ENCODE peak calls at places on chromosomes 2 and 18, in six cellular contexts. N is suprapubic skin, H is lung, U is Peyer's patch, W is uterus, P is right lobe of liver. T is an unnamed sample. For H3K36me3, the result is how much of the 10 kb centered on the place peaks cover.

GRCh38 chr2:236711440-236711839 is 141.8 kb downstream of the ACKR3 start:
- DNase-seq in N (no peak), H (no peak), U (no peak), W (no peak), P (no peak), T (no peak)

GRCh38 chr18:57422313-57422872 is 12.8 kb upstream of the ONECUT2 start:
- DNase-seq in N (no peak), H (no peak), U (no peak), W (no peak), P (peak), T (no peak)

GRCh38 chr2:144389930-144390311 is 130.0 kb downstream of the ZEB2 start:
- DNase-seq in N (no peak), H (no peak), U (no peak), W (no peak), P (no peak), T (no peak)

GRCh38 chr2:233213011-233213410 is 38.5 kb upstream of the ATG16L1 start:
- DNase-seq in N (no peak), H (no peak), U (no peak), W (no peak), P (no peak), T (no peak)

GRCh38 chr2:186868344-186868743 is 19.4 kb upstream of the ZSWIM2 start:
- DNase-seq in N (no peak), H (no peak), U (no peak), W (no peak), P (no peak), T (no peak)

GRCh38 chr18:45792551-45793294 is 32.8 kb upstream of the SIGLEC15 start:
- DNase-seq in N (no peak), H (no peak), U (no peak), W (no peak), P (no peak), T (no peak)

GRCh38 chr2:111196435-111196834 is 75.7 kb downstream of the BCL2L11 start:
- DNase-seq in N (no peak), H (no peak), U (no peak), W (no peak), P (no peak), T (no peak)

GRCh38 chr18:35117372-35117771 is 76.2 kb downstream of the MAPRE2 start:
- DNase-seq in N (no peak), H (no peak), U (no peak), W (no peak), P (no peak), T (no peak)

GRCh38 chr2:221680548-221680947 is 108.4 kb upstream of the EPHA4 start:
- DNase-seq in N (no peak), H (no peak), U (no peak), W (no peak), P (no peak), T (no peak)

GRCh38 chr2:17518212-17519154 is at the start of gene RAD51AP2:
- DNase-seq in N (peak), H (peak), U (peak), W (peak), P (peak), T (peak)

GRCh38 chr2:86216577-86217555 is 17.6 kb downstream of the MRPL35 start:
- DNase-seq in N (no peak), H (no peak), U (no peak), W (no peak), P (no peak), T (no peak)

GRCh38 chr2:203959265-203960034 is 22.9 kb downstream of the ICOS start:
- DNase-seq in N (no peak), H (no peak), U (no peak), W (no peak), P (no peak), T (no peak)

GRCh38 chr18:59123588-59124369 is 15.9 kb upstream of the SEC11C start:
- DNase-seq in N (no peak), H (no peak), U (no peak), W (no peak), P (no peak), T (no peak)

GRCh38 chr2:210477496-210477895 is 937 bp upstream of the LANCL1 start:
- DNase-seq in N (peak), H (no peak), U (no peak), W (peak), P (no peak), T (no peak)

GRCh38 chr2:177799531-177799930 is 273.0 kb downstream of the PDE11A start:
- DNase-seq in N (no peak), H (no peak), U (no peak), W (no peak), P (no peak), T (no peak)

GRCh38 chr2:68832161-68832869 is 38.9 kb downstream of the BMP10 start:
- DNase-seq in N (peak), H (peak), U (no peak), W (peak), P (no peak), T (peak)

GRCh38 chr2:17608251-17608650 is 67.8 kb downstream of the VSNL1 start:
- DNase-seq in N (no peak), H (no peak), U (no peak), W (no peak), P (no peak), T (no peak)

GRCh38 chr2:100875516-100876230 is 55.7 kb downstream of the NPAS2 start:
- DNase-seq in N (no peak), H (no peak), U (no peak), W (no peak), P (peak), T (no peak)

GRCh38 chr2:100868083-100868482 is 48.1 kb downstream of the NPAS2 start:
- DNase-seq in N (no peak), H (no peak), U (no peak), W (no peak), P (no peak), T (no peak)

GRCh38 chr2:100869146-100869545 is 49.2 kb downstream of the NPAS2 start:
- DNase-seq in N (no peak), H (no peak), U (no peak), W (no peak), P (no peak), T (no peak)

GRCh38 chr2:100865819-100866462 is 46.0 kb downstream of the NPAS2 start:
- DNase-seq in N (no peak), H (no peak), U (no peak), W (no peak), P (peak), T (no peak)

GRCh38 chr2:100870652-100871531 is 51.0 kb downstream of the NPAS2 start:
- DNase-seq in N (no peak), H (no peak), U (no peak), W (no peak), P (peak), T (no peak)
- TF ChIP-seq CTCF in N (no peak), H (no peak), U (no peak), W (no peak), P (no peak), T (peak)

GRCh38 chr2:121735520-121736074 is 1.1 kb downstream of the NIFK start:
- DNase-seq in N (no peak), H (no peak), U (no peak), W (no peak), P (no peak), T (no peak)

GRCh38 chr2:121746071-121746578 is 9.3 kb upstream of the TSN start:
- DNase-seq in N (no peak), H (no peak), U (no peak), W (no peak), P (no peak), T (no peak)

GRCh38 chr2:121736140-121736461 is 574 bp downstream of the NIFK start:
- DNase-seq in N (no peak), H (no peak), U (no peak), W (no peak), P (no peak), T (no peak)

GRCh38 chr2:121736462-121737336 is at the start of gene NIFK:
- DNase-seq in N (peak), H (peak), U (peak), W (peak), P (peak), T (peak)

DNA sequence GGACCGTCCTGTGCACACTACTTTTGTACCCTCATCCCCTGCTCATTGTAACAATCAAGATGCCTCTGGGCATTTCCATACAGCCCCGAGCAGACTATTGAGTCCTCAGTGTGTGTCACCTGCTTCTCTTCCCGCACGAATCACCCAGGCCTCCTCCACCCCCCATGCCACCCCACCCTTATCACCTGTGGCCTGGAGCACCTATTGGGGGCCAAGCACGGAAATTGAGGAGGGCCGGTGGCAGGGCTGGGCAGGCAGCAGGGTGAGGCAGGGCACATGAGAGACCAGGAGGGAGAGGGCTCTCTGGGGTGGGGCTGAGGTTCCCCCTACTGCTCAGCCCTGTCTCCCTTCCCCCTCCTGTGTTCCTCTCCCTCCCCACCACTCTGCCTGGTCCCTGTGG is 4.3 kb upstream of the NIFK start:
- DNase-seq in N (no peak), H (no peak), U (no peak), W (no peak), P (no peak), T (no peak)
- H3K36me3 ChIP-seq in N (under half), H (under half), U (under half), W (under half), P (under half), T (under half)

GRCh38 chr2:25227576-25227975 is 59.2 kb upstream of the POMC start:
- DNase-seq in N (no peak), H (no peak), U (no peak), W (no peak), P (no peak), T (no peak)
- TF ChIP-seq CTCF in N (no peak), H (no peak), U (no peak), W (no peak), P (no peak), T (no peak)

DNA sequence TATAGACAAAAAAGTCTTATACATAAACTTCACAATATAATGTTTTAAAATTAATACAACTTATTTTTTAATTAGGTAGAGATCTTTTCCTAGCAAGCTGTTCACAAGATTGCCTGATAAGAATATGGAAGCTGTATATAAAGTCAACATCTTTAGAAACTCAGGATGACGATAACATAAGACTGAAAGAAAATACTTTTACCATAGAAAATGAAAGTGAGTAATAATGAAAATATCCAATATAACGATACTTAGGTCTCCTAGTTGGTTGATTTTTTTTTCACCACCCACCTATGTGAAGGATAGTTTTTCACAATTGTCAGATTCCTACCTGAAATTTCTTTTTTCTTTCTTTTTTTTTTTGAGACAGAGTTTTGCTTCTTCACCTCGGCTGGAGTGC is 13.1 kb downstream of the ELP2 start:
- DNase-seq in N (no peak), H (no peak), U (no peak), W (no peak), P (no peak), T (no peak)
- H3K36me3 ChIP-seq in N (half or more), H (under half), U (half or more), W (under half), P (under half), T (under half)

GRCh38 chr2:238081150-238081549 is 19.0 kb upstream of the ESPNL start:
- DNase-seq in N (no peak), H (no peak), U (no peak), W (no peak), P (no peak), T (no peak)

GRCh38 chr2:238079874-238080327 is 19.1 kb downstream of the SCLY start:
- DNase-seq in N (no peak), H (no peak), U (no peak), W (no peak), P (no peak), T (no peak)

GRCh38 chr2:238082151-238082550 is 18.0 kb upstream of the ESPNL start:
- DNase-seq in N (no peak), H (no peak), U (no peak), W (no peak), P (no peak), T (no peak)

GRCh38 chr2:238081561-238081960 is 18.6 kb upstream of the ESPNL start:
- DNase-seq in N (no peak), H (no peak), U (no peak), W (no peak), P (peak), T (no peak)

GRCh38 chr2:238080518-238080917 is 19.6 kb upstream of the ESPNL start:
- DNase-seq in N (no peak), H (no peak), U (no peak), W (no peak), P (no peak), T (no peak)
- TF ChIP-seq CTCF in N (no peak), H (no peak), U (no peak), W (no peak), P (no peak), T (no peak)

DNA sequence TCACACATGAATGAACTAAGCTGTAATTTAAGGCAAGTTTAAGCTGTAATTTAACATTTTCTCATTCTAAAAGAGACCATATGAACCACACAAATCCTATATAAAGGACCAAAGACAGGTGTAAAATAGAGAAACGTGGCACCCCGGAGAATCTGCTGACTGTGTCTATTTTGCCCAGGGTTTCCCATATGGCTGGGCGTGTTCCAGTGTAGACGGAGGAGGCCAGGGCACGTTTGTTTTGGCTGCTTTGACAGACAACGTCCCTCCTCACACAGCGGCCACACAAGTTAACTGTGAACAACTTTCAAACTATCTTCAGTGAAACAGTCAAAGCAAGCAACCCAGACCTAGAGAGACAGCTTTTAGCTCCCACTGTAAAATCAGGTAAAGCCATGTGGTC is 40.9 kb downstream of the SLC66A2 start:
- DNase-seq in N (no peak), H (no peak), U (no peak), W (no peak), P (peak), T (no peak)
- H3K36me3 ChIP-seq in N (under half), H (under half), U (under half), W (under half), P (under half), T (under half)

GRCh38 chr18:28158083-28158581 is 18.8 kb downstream of the CDH2 start:
- DNase-seq in N (no peak), H (no peak), U (no peak), W (no peak), P (peak), T (no peak)
- TF ChIP-seq CTCF in N (no peak), H (no peak), U (no peak), W (no peak), P (peak), T (no peak)

T was measured in GM06990.